ENCODE peak calls at places on chromosomes 3 and 15, in five cellular contexts. M, Z, G, S and B are unnamed samples.

GRCh38 chr3:128592891-128593290 is 57.7 kb downstream of the RPN1 start:
- DNase-seq in S (no peak), M (no peak), G (no peak), Z (no peak), B (no peak)

GRCh38 chr15:87564666-87565065 is 691.9 kb downstream of the NTRK3 start:
- DNase-seq in Z (no peak), M (no peak), G (no peak), S (no peak), B (no peak)

GRCh38 chr3:31116651-31117050 is 222.2 kb upstream of the GADL1 start:
- DNase-seq in M (no peak), G (no peak), Z (peak; percentile 59), S (no peak), B (no peak)

GRCh38 chr15:72368895-72369294 is 6.9 kb downstream of the HEXA start:
- DNase-seq in G (no peak), M (peak; percentile 13), Z (no peak), S (no peak), B (no peak)

GRCh38 chr3:129651316-129652202 is 45.1 kb upstream of the PLXND1 start:
- DNase-seq in S (no peak), M (no peak), Z (peak; percentile 88), G (peak; percentile 67), B (peak; percentile 79)

GRCh38 chr15:98085003-98085639 is 124.6 kb downstream of the ARRDC4 start:
- DNase-seq in M (peak; percentile 36), G (peak; percentile 84), Z (peak; percentile 73), S (no peak), B (peak; percentile 77)

GRCh38 chr3:37183375-37183831 is 9.0 kb upstream of the LRRFIP2 start:
- DNase-seq in M (no peak), G (peak; percentile 98), S (no peak), Z (peak; percentile 93), B (peak; percentile 94)

GRCh38 chr3:40980467-40980866 is 218.8 kb upstream of the CTNNB1 start:
- DNase-seq in S (no peak), M (no peak), G (no peak), Z (no peak), B (no peak)

GRCh38 chr15:84747423-84748273 is 744 bp upstream of the ZNF592 start:
- DNase-seq in S (peak; percentile 72), Z (peak; percentile 79), G (peak; percentile 73), M (peak; percentile 74), B (no peak)

GRCh38 chr15:93152951-93153350 is 63.9 kb upstream of the RGMA start:
- DNase-seq in G (no peak), Z (no peak), M (no peak), S (no peak), B (peak; percentile 58)

GRCh38 chr3:11465744-11466611 is 177.7 kb downstream of the VGLL4 start:
- DNase-seq in G (peak; percentile 18), Z (no peak), M (no peak), S (no peak), B (peak; percentile 67)

GRCh38 chr15:41512512-41513281 is 930 bp downstream of the LTK start:
- DNase-seq in Z (no peak), M (peak; percentile 26), S (peak; percentile 35), G (no peak), B (no peak)

GRCh38 chr3:24867783-24868182 is 373.1 kb upstream of the THRB start:
- DNase-seq in M (no peak), G (no peak), Z (no peak), S (no peak), B (no peak)

GRCh38 chr3:16146015-16146730 is 28.3 kb upstream of the GALNT15 start:
- DNase-seq in M (no peak), S (no peak), Z (no peak), G (no peak), B (no peak)

GRCh38 chr3:42827654-42828053 is 18.4 kb downstream of the ACKR2 start:
- DNase-seq in Z (no peak), S (no peak), M (no peak), G (peak; percentile 61), B (no peak)

GRCh38 chr3:65597225-65597951 is 441.3 kb downstream of the MAGI1 start:
- DNase-seq in Z (peak; percentile 12), S (no peak), M (peak; percentile 59), G (no peak), B (no peak)

GRCh38 chr3:193030276-193030675 is 112.6 kb upstream of the MB21D2 start:
- DNase-seq in M (no peak), S (no peak), G (peak; percentile 24), Z (peak; percentile 21), B (peak; percentile 3)

GRCh38 chr3:64345351-64345750 is 120.1 kb upstream of the PRICKLE2 start:
- DNase-seq in M (no peak), Z (no peak), G (peak; percentile 60), S (no peak), B (peak; percentile 93)

GRCh38 chr15:75065851-75066509 is 42.6 kb downstream of the PPCDC start:
- DNase-seq in M (no peak), Z (no peak), G (no peak), S (peak; percentile 10), B (no peak)

GRCh38 chr3:135017494-135017893 is 222.4 kb downstream of the EPHB1 start:
- DNase-seq in M (no peak), S (no peak), G (no peak), Z (no peak), B (no peak)

GRCh38 chr3:98670020-98670419 is 76.6 kb upstream of the CPOX start:
- DNase-seq in Z (no peak), M (no peak), S (no peak), G (peak; percentile 35), B (no peak)

GRCh38 chr3:143327388-143327787 is 207.8 kb downstream of the CHST2 start:
- DNase-seq in G (peak; percentile 4), Z (peak; percentile 47), M (no peak), S (no peak), B (no peak)

GRCh38 chr3:4310971-4311370 is 7.8 kb downstream of the SETMAR start:
- DNase-seq in G (no peak), Z (no peak), M (no peak), S (no peak), B (no peak)

GRCh38 chr15:59224474-59224873 is 17.8 kb downstream of the LDHAL6B start:
- DNase-seq in Z (peak; percentile 61), G (no peak), S (no peak), M (no peak), B (no peak)

GRCh38 chr3:36484386-36484785 is 104.1 kb downstream of the STAC start:
- DNase-seq in Z (no peak), M (no peak), S (no peak), G (no peak), B (peak; percentile 8)

GRCh38 chr3:65939184-65939583 is 99.5 kb downstream of the MAGI1 start:
- DNase-seq in Z (no peak), G (no peak), S (no peak), M (no peak), B (no peak)

GRCh38 chr3:163335429-163335828 is 1742.9 kb downstream of the SI start:
- DNase-seq in G (no peak), S (no peak), Z (no peak), M (no peak), B (no peak)

GRCh38 chr3:27713066-27713400 is 9.1 kb downstream of the EOMES start:
- DNase-seq in S (no peak), G (no peak), M (no peak), Z (no peak), B (no peak)

GRCh38 chr15:31333119-31333518 is 6.5 kb downstream of the KLF13 start:
- DNase-seq in S (no peak), G (no peak), Z (no peak), M (no peak), B (no peak)

GRCh38 chr3:10194328-10195071 is 29.8 kb downstream of the IRAK2 start:
- DNase-seq in G (peak; percentile 96), Z (no peak), S (peak; percentile 72), M (no peak), B (no peak)

GRCh38 chr3:66485291-66485968 is 15.4 kb downstream of the LRIG1 start:
- DNase-seq in S (no peak), Z (no peak), M (no peak), G (peak; percentile 66), B (no peak)

GRCh38 chr3:11455977-11456376 is 183.8 kb downstream of the ATG7 start:
- DNase-seq in Z (peak; percentile 24), M (no peak), G (peak; percentile 70), S (no peak), B (no peak)

GRCh38 chr3:196740476-196741400 is 1.1 kb downstream of the PAK2 start:
- DNase-seq in Z (peak; percentile 68), S (peak; percentile 17), G (peak; percentile 56), M (no peak), B (no peak)

GRCh38 chr3:70539908-70540307 is 227.5 kb upstream of the MDFIC2 start:
- DNase-seq in S (no peak), M (no peak), Z (no peak), G (peak; percentile 8), B (no peak)
- TF ChIP-seq CTCF in S (no peak), M (no peak), Z (peak; percentile 15), G (peak; percentile 19), B (no peak)

GRCh38 chr3:107142171-107142570 is 235.1 kb upstream of the CCDC54 start:
- DNase-seq in G (no peak), M (no peak), Z (no peak), S (no peak), B (no peak)

GRCh38 chr3:107143206-107143605 is 234.0 kb upstream of the CCDC54 start:
- DNase-seq in Z (no peak), S (no peak), M (no peak), G (no peak), B (no peak)

GRCh38 chr3:107142786-107143185 is 234.5 kb upstream of the CCDC54 start:
- DNase-seq in S (no peak), M (no peak), Z (no peak), G (no peak), B (no peak)
- TF ChIP-seq CTCF in S (no peak), M (no peak), Z (no peak), G (no peak), B (no peak)

GRCh38 chr3:95752199-95752598 is 1062.2 kb upstream of the EPHA6 start:
- DNase-seq in G (peak; percentile 8), S (no peak), Z (no peak), M (no peak), B (no peak)
- TF ChIP-seq CTCF in G (peak; percentile 7), S (no peak), Z (no peak), M (no peak), B (no peak)

GRCh38 chr3:190446492-190447301 is 3.0 kb downstream of the TMEM207 start:
- DNase-seq in Z (peak; percentile 11), M (no peak), S (no peak), G (no peak), B (no peak)

GRCh38 chr3:190444576-190445145 is 5.0 kb downstream of the TMEM207 start:
- DNase-seq in Z (no peak), S (no peak), M (no peak), G (no peak), B (no peak)

GRCh38 chr3:190442240-190442639 is 7.5 kb downstream of the TMEM207 start:
- DNase-seq in G (no peak), S (no peak), Z (no peak), M (no peak), B (no peak)

GRCh38 chr3:190444036-190444435 is 5.7 kb downstream of the TMEM207 start:
- DNase-seq in Z (no peak), S (no peak), M (no peak), G (no peak), B (no peak)

DNA sequence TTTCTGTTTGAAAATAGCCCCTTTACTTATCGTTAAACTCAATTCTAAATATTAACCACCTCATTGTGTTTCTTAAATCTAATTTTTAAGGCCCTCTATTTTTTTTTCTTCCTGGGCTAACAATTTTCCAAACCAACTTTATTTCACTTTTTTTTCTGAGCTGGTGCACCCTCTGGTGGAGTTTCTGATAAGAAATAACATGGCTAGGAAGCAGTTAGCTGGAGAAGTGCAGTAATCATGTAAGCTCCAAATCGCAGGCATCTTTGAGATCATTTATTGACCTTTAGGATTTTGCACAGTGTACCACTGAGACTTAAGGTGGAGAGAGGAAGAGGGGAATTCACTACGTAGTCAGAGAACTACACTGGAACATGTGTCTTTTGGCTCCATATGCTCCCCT is 6.4 kb downstream of the TMEM207 start:
- DNase-seq in G (no peak), Z (peak; percentile 29), M (no peak), S (no peak), B (no peak)
- TF ChIP-seq CTCF in G (peak; percentile 54), Z (peak; percentile 10), M (peak; percentile 31), S (no peak), B (peak; percentile 52)